ENCODE peak calls at places on chromosomes 3 and 15, in seven cellular contexts. K is dorsolateral prefrontal cortex; D is CD8-positive, alpha-beta T cell; C is left lung; B is GM12865; M is GM20000; F is prostate gland. J is an unnamed sample.

GRCh38 chr3:78918361-78919020 is 849.3 kb downstream of the ROBO1 start:
- DNase-seq in K (no peak), D (no peak), C (no peak), B (peak), M (no peak), F (no peak), J (no peak)

GRCh38 chr15:25727116-25727515 is 136.0 kb downstream of the ATP10A start:
- DNase-seq in K (peak), D (no peak), C (no peak), B (no peak), M (no peak), F (no peak), J (no peak)

GRCh38 chr3:104831076-104831475 is 535.6 kb upstream of the ALCAM start:
- DNase-seq in K (no peak), D (no peak), C (no peak), B (no peak), M (no peak), F (no peak), J (no peak)

GRCh38 chr15:65420975-65421359 is 1.8 kb downstream of the IGDCC4 start:
- DNase-seq in K (no peak), D (no peak), C (no peak), B (no peak), M (no peak), F (no peak), J (no peak)

GRCh38 chr3:65101450-65101849 is 413.6 kb upstream of the ADAMTS9 start:
- DNase-seq in K (no peak), D (no peak), C (no peak), B (no peak), M (no peak), F (no peak), J (no peak)

GRCh38 chr15:43796566-43796965 is 3.5 kb downstream of the SERINC4 start:
- DNase-seq in K (no peak), D (no peak), C (no peak), B (no peak), M (no peak), F (no peak), J (no peak)

GRCh38 chr15:75204340-75205063 is 2.8 kb downstream of the C15orf39 start:
- DNase-seq in K (peak), D (peak), C (peak), B (peak), M (peak), F (peak), J (peak)

GRCh38 chr3:193418576-193419373 is 40.2 kb upstream of the ATP13A5 start:
- DNase-seq in K (no peak), D (no peak), C (peak), B (no peak), M (no peak), F (no peak), J (no peak)

GRCh38 chr3:126034481-126035361 is 49.2 kb downstream of the SLC41A3 start:
- DNase-seq in K (no peak), D (no peak), C (no peak), B (no peak), M (no peak), F (no peak), J (no peak)

GRCh38 chr3:8739757-8740508 is 6.3 kb downstream of the CAV3 start:
- DNase-seq in K (no peak), D (no peak), C (no peak), B (peak), M (no peak), F (no peak), J (no peak)

GRCh38 chr3:123750659-123751420 is 133.3 kb downstream of the MYLK start:
- DNase-seq in K (no peak), D (no peak), C (no peak), B (no peak), M (no peak), F (no peak), J (no peak)

GRCh38 chr15:55255714-55256113 is 33.9 kb downstream of the RAB27A start:
- DNase-seq in K (no peak), D (no peak), C (no peak), B (peak), M (peak), F (no peak), J (no peak)

GRCh38 chr3:64011685-64012084 is 11.6 kb downstream of the PSMD6 start:
- DNase-seq in K (no peak), D (no peak), C (no peak), B (no peak), M (no peak), F (no peak), J (no peak)

GRCh38 chr3:196942915-196943277 is 568 bp upstream of the NCBP2 start:
- DNase-seq in K (peak), D (no peak), C (no peak), B (peak), M (no peak), F (no peak), J (peak)

GRCh38 chr3:25885544-25885943 is 95.7 kb downstream of the OXSM start:
- DNase-seq in K (no peak), D (no peak), C (no peak), B (no peak), M (no peak), F (no peak), J (no peak)

GRCh38 chr3:45807133-45807532 is 10.8 kb upstream of the SLC6A20 start:
- DNase-seq in K (no peak), D (no peak), C (no peak), B (no peak), M (no peak), F (no peak), J (no peak)

GRCh38 chr15:22888120-22888859 is 49.8 kb downstream of the NIPA2 start:
- DNase-seq in K (peak), D (no peak), C (no peak), B (no peak), M (no peak), F (no peak), J (no peak)

GRCh38 chr15:63322541-63322940 is 45.1 kb downstream of the APH1B start:
- DNase-seq in K (no peak), D (no peak), C (no peak), B (no peak), M (no peak), F (no peak), J (no peak)

GRCh38 chr3:161474691-161475090 is 21.9 kb upstream of the OTOL1 start:
- DNase-seq in K (no peak), D (no peak), C (no peak), B (no peak), M (no peak), F (no peak), J (no peak)

GRCh38 chr3:44554626-44555592 is at the start of gene ZKSCAN7:
- DNase-seq in K (peak), D (peak), C (peak), B (peak), M (peak), F (peak), J (peak)

GRCh38 chr15:90113166-90113565 is 10.9 kb upstream of the IDH2 start:
- DNase-seq in K (no peak), D (no peak), C (no peak), B (no peak), M (no peak), F (no peak), J (no peak)

GRCh38 chr3:62363275-62363674 is 10.1 kb downstream of the FEZF2 start:
- DNase-seq in K (no peak), D (no peak), C (peak), B (no peak), M (no peak), F (no peak), J (no peak)

GRCh38 chr15:88653200-88654064 is 14.6 kb downstream of the ISG20 start:
- DNase-seq in K (no peak), D (no peak), C (no peak), B (peak), M (no peak), F (no peak), J (no peak)

GRCh38 chr3:136751259-136752045 is 726 bp downstream of the STAG1 start:
- DNase-seq in K (peak), D (peak), C (peak), B (peak), M (peak), F (peak), J (peak)

GRCh38 chr3:45225465-45226205 is 452 bp downstream of the TMEM158 start:
- DNase-seq in K (no peak), D (no peak), C (peak), B (peak), M (peak), F (no peak), J (no peak)

GRCh38 chr3:48202691-48203090 is 14.5 kb upstream of the CDC25A start:
- DNase-seq in K (no peak), D (no peak), C (no peak), B (no peak), M (no peak), F (no peak), J (no peak)

GRCh38 chr15:70867911-70868467 is 14.0 kb upstream of the LARP6 start:
- DNase-seq in K (no peak), D (no peak), C (no peak), B (no peak), M (no peak), F (no peak), J (no peak)

GRCh38 chr3:81769271-81769670 is 7.8 kb upstream of the GBE1 start:
- DNase-seq in K (no peak), D (no peak), C (no peak), B (no peak), M (no peak), F (no peak), J (no peak)

GRCh38 chr3:194139085-194139976 is 3.4 kb downstream of the HES1 start:
- DNase-seq in K (no peak), D (no peak), C (no peak), B (no peak), M (peak), F (peak), J (no peak)

GRCh38 chr3:71862374-71863145 is 77.6 kb upstream of the PROK2 start:
- DNase-seq in K (no peak), D (no peak), C (no peak), B (no peak), M (no peak), F (no peak), J (no peak)

GRCh38 chr3:154121236-154122095 is at the start of gene ARHGEF26:
- DNase-seq in K (peak), D (peak), C (peak), B (peak), M (peak), F (peak), J (peak)

GRCh38 chr15:84878504-84878903 is 6.0 kb upstream of the SLC28A1 start:
- DNase-seq in K (peak), D (no peak), C (peak), B (peak), M (peak), F (peak), J (peak)

GRCh38 chr15:73239564-73240208 is 129.1 kb downstream of the HCN4 start:
- DNase-seq in K (no peak), D (no peak), C (no peak), B (no peak), M (no peak), F (no peak), J (no peak)

GRCh38 chr3:192482809-192483208 is 244.5 kb downstream of the FGF12 start:
- DNase-seq in K (no peak), D (no peak), C (no peak), B (no peak), M (no peak), F (peak), J (no peak)

GRCh38 chr15:77402740-77403379 is 17.0 kb downstream of the PEAK1 start:
- DNase-seq in K (no peak), D (no peak), C (no peak), B (no peak), M (no peak), F (no peak), J (no peak)

J was measured in occipital lobe.